ENCODE peak calls at places on chromosomes 4 and X, in eight cellular contexts. K is psoas muscle; X is heart right ventricle; R is fibroblast of pulmonary artery; P is effector memory CD4-positive, alpha-beta T cell; Q is MCF 10A; W is non-pigmented ciliary epithelial cell; L is iPS DF 6.9. Y is an unnamed sample.

GRCh38 chr4:22532896-22533295 is 17.0 kb upstream of the ADGRA3 start:
- DNase-seq in X (no peak), L (no peak), R (no peak), W (no peak), P (no peak), Q (peak; percentile 16), K (no peak), Y (no peak)

GRCh38 chrX:21659320-21659719 is 1.2 kb upstream of the KLHL34 start:
- DNase-seq in Q (no peak), L (no peak), W (no peak), P (no peak), K (no peak), R (no peak), X (no peak), Y (no peak)

GRCh38 chrX:139196890-139197289 is 333.6 kb upstream of the F9 start:
- DNase-seq in R (no peak), X (no peak), P (no peak), L (no peak), K (no peak), W (no peak), Q (no peak), Y (no peak)

GRCh38 chrX:44344687-44345086 is 1.2 kb upstream of the EFHC2 start:
- DNase-seq in X (no peak), K (no peak), Q (no peak), R (no peak), W (no peak), P (peak; percentile 3), L (no peak), Y (no peak)

GRCh38 chr4:6262847-6263487 is 6.7 kb upstream of the WFS1 start:
- DNase-seq in W (no peak), R (no peak), Q (no peak), L (no peak), K (no peak), X (no peak), P (no peak), Y (no peak)

GRCh38 chrX:26789751-26790150 is 573.8 kb downstream of the MAGEB5 start:
- DNase-seq in K (no peak), X (no peak), L (no peak), Q (no peak), P (no peak), W (no peak), R (no peak), Y (no peak)

GRCh38 chr4:7186516-7187296 is 5.6 kb upstream of the SORCS2 start:
- DNase-seq in X (no peak), L (no peak), R (no peak), P (no peak), Q (no peak), W (no peak), K (no peak), Y (no peak)

GRCh38 chrX:40109288-40110008 is 11.7 kb upstream of the BCOR start:
- DNase-seq in P (no peak), W (no peak), K (peak; percentile 75), Q (peak; percentile 56), R (peak; percentile 68), L (no peak), X (peak; percentile 59), Y (peak; percentile 87)